ENCODE peak calls at places on chromosomes 3 and 15, in seven cellular contexts. One of them, this sample, is unnamed. For H3K36me3 and H3K27me3, the result is how much of the 10 kb centered on the place peaks cover.

GRCh38 chr15:100879461-100880138 is at the start of gene ALDH1A3:
- DNase-seq in esophagus muscularis mucosa: no peak
- DNase-seq in keratinocyte: no peak
- DNase-seq in pancreas: peak
- DNase-seq in heart right ventricle: peak
- DNase-seq in adrenal gland: no peak
- DNase-seq in ovary: no peak
- DNase-seq in this sample: peak

GRCh38 chr3:30331519-30331918 is 274.9 kb upstream of the TGFBR2 start:
- DNase-seq in esophagus muscularis mucosa: no peak
- DNase-seq in keratinocyte: no peak
- DNase-seq in pancreas: no peak
- DNase-seq in heart right ventricle: no peak
- DNase-seq in adrenal gland: no peak
- DNase-seq in ovary: no peak
- DNase-seq in this sample: no peak

GRCh38 chr3:153290278-153291015 is 128.4 kb downstream of the RAP2B start:
- DNase-seq in esophagus muscularis mucosa: no peak
- DNase-seq in keratinocyte: no peak
- DNase-seq in pancreas: no peak
- DNase-seq in heart right ventricle: no peak
- DNase-seq in adrenal gland: no peak
- DNase-seq in ovary: no peak
- DNase-seq in this sample: peak

GRCh38 chr15:86837631-86838030 is 758.0 kb downstream of the AGBL1 start:
- DNase-seq in esophagus muscularis mucosa: no peak
- DNase-seq in keratinocyte: no peak
- DNase-seq in pancreas: no peak
- DNase-seq in heart right ventricle: no peak
- DNase-seq in adrenal gland: no peak
- DNase-seq in ovary: no peak
- DNase-seq in this sample: no peak

GRCh38 chr3:25532763-25533162 is 104.7 kb downstream of the RARB start:
- DNase-seq in esophagus muscularis mucosa: no peak
- DNase-seq in keratinocyte: no peak
- DNase-seq in pancreas: no peak
- DNase-seq in heart right ventricle: no peak
- DNase-seq in adrenal gland: no peak
- DNase-seq in ovary: no peak
- DNase-seq in this sample: peak

GRCh38 chr3:88149146-88149515 is 628 bp upstream of the C3orf38 start:
- DNase-seq in esophagus muscularis mucosa: no peak
- DNase-seq in keratinocyte: no peak
- DNase-seq in pancreas: no peak
- DNase-seq in heart right ventricle: no peak
- DNase-seq in adrenal gland: no peak
- DNase-seq in ovary: no peak
- DNase-seq in this sample: peak

GRCh38 chr15:32733276-32733675 is 15.5 kb downstream of the GREM1 start:
- DNase-seq in esophagus muscularis mucosa: no peak
- DNase-seq in keratinocyte: no peak
- DNase-seq in pancreas: no peak
- DNase-seq in heart right ventricle: no peak
- DNase-seq in adrenal gland: no peak
- DNase-seq in ovary: no peak
- DNase-seq in this sample: no peak

GRCh38 chr3:175066617-175067415 is 207.7 kb downstream of the NAALADL2 start:
- DNase-seq in esophagus muscularis mucosa: no peak
- DNase-seq in keratinocyte: no peak
- DNase-seq in pancreas: no peak
- DNase-seq in heart right ventricle: no peak
- DNase-seq in adrenal gland: no peak
- DNase-seq in ovary: no peak
- DNase-seq in this sample: no peak

GRCh38 chr3:105559856-105560255 is 193.1 kb downstream of the ALCAM start:
- DNase-seq in esophagus muscularis mucosa: no peak
- DNase-seq in keratinocyte: no peak
- DNase-seq in pancreas: no peak
- DNase-seq in heart right ventricle: no peak
- DNase-seq in adrenal gland: no peak
- DNase-seq in ovary: no peak
- DNase-seq in this sample: no peak

GRCh38 chr3:70973558-70973957 is 610.0 kb downstream of the FOXP1 start:
- DNase-seq in esophagus muscularis mucosa: no peak
- DNase-seq in keratinocyte: no peak
- DNase-seq in pancreas: no peak
- DNase-seq in heart right ventricle: no peak
- DNase-seq in adrenal gland: no peak
- DNase-seq in ovary: no peak
- DNase-seq in this sample: peak

GRCh38 chr3:153503873-153504272 is 341.8 kb downstream of the RAP2B start:
- DNase-seq in esophagus muscularis mucosa: no peak
- DNase-seq in keratinocyte: no peak
- DNase-seq in pancreas: no peak
- DNase-seq in heart right ventricle: no peak
- DNase-seq in adrenal gland: no peak
- DNase-seq in ovary: no peak
- DNase-seq in this sample: peak

GRCh38 chr15:93037341-93038063 is 51.5 kb downstream of the RGMA start:
- DNase-seq in esophagus muscularis mucosa: no peak
- DNase-seq in keratinocyte: no peak
- DNase-seq in pancreas: peak
- DNase-seq in heart right ventricle: peak
- DNase-seq in adrenal gland: no peak
- DNase-seq in ovary: peak
- DNase-seq in this sample: peak

GRCh38 chr3:178320481-178321352 is 215.5 kb upstream of the KCNMB2 start:
- DNase-seq in esophagus muscularis mucosa: no peak
- DNase-seq in keratinocyte: no peak
- DNase-seq in pancreas: no peak
- DNase-seq in heart right ventricle: peak
- DNase-seq in adrenal gland: no peak
- DNase-seq in ovary: peak
- DNase-seq in this sample: peak

GRCh38 chr15:61835029-61835428 is 225.2 kb downstream of the VPS13C start:
- DNase-seq in esophagus muscularis mucosa: no peak
- DNase-seq in keratinocyte: no peak
- DNase-seq in pancreas: no peak
- DNase-seq in heart right ventricle: no peak
- DNase-seq in adrenal gland: no peak
- DNase-seq in ovary: no peak
- DNase-seq in this sample: no peak

GRCh38 chr3:60803812-60804211 is 447.4 kb downstream of the FHIT start:
- DNase-seq in esophagus muscularis mucosa: no peak
- DNase-seq in keratinocyte: no peak
- DNase-seq in pancreas: no peak
- DNase-seq in heart right ventricle: no peak
- DNase-seq in adrenal gland: no peak
- DNase-seq in ovary: no peak
- DNase-seq in this sample: no peak

GRCh38 chr15:43799945-43800285 is at the start of gene SERINC4:
- DNase-seq in esophagus muscularis mucosa: no peak
- DNase-seq in keratinocyte: no peak
- DNase-seq in pancreas: no peak
- DNase-seq in heart right ventricle: no peak
- DNase-seq in adrenal gland: no peak
- DNase-seq in ovary: no peak
- DNase-seq in this sample: no peak

GRCh38 chr3:62131620-62132019 is 241.7 kb downstream of the FEZF2 start:
- DNase-seq in esophagus muscularis mucosa: no peak
- DNase-seq in keratinocyte: no peak
- DNase-seq in pancreas: no peak
- DNase-seq in heart right ventricle: no peak
- DNase-seq in adrenal gland: no peak
- DNase-seq in ovary: no peak
- DNase-seq in this sample: peak

GRCh38 chr15:80415331-80415730 is 11.1 kb downstream of the ARNT2 start:
- DNase-seq in esophagus muscularis mucosa: no peak
- DNase-seq in keratinocyte: no peak
- DNase-seq in pancreas: no peak
- DNase-seq in heart right ventricle: no peak
- DNase-seq in adrenal gland: no peak
- DNase-seq in ovary: no peak
- DNase-seq in this sample: no peak

GRCh38 chr3:26624209-26624775 is 1.7 kb downstream of the LRRC3B start:
- DNase-seq in esophagus muscularis mucosa: no peak
- DNase-seq in keratinocyte: no peak
- DNase-seq in pancreas: no peak
- DNase-seq in heart right ventricle: no peak
- DNase-seq in adrenal gland: no peak
- DNase-seq in ovary: no peak
- DNase-seq in this sample: no peak

GRCh38 chr3:26623409-26624208 is 1.0 kb downstream of the LRRC3B start:
- DNase-seq in esophagus muscularis mucosa: no peak
- DNase-seq in keratinocyte: no peak
- DNase-seq in pancreas: no peak
- DNase-seq in heart right ventricle: no peak
- DNase-seq in adrenal gland: no peak
- DNase-seq in ovary: no peak
- DNase-seq in this sample: no peak

GRCh38 chr3:26621176-26621575 is 1.4 kb upstream of the LRRC3B start:
- DNase-seq in esophagus muscularis mucosa: no peak
- DNase-seq in keratinocyte: no peak
- DNase-seq in pancreas: no peak
- DNase-seq in heart right ventricle: no peak
- DNase-seq in adrenal gland: no peak
- DNase-seq in ovary: no peak
- DNase-seq in this sample: no peak

GRCh38 chr3:26621891-26622633 is 510 bp upstream of the LRRC3B start:
- DNase-seq in esophagus muscularis mucosa: no peak
- DNase-seq in keratinocyte: no peak
- DNase-seq in pancreas: no peak
- DNase-seq in heart right ventricle: no peak
- DNase-seq in adrenal gland: no peak
- DNase-seq in ovary: no peak
- DNase-seq in this sample: no peak

DNA sequence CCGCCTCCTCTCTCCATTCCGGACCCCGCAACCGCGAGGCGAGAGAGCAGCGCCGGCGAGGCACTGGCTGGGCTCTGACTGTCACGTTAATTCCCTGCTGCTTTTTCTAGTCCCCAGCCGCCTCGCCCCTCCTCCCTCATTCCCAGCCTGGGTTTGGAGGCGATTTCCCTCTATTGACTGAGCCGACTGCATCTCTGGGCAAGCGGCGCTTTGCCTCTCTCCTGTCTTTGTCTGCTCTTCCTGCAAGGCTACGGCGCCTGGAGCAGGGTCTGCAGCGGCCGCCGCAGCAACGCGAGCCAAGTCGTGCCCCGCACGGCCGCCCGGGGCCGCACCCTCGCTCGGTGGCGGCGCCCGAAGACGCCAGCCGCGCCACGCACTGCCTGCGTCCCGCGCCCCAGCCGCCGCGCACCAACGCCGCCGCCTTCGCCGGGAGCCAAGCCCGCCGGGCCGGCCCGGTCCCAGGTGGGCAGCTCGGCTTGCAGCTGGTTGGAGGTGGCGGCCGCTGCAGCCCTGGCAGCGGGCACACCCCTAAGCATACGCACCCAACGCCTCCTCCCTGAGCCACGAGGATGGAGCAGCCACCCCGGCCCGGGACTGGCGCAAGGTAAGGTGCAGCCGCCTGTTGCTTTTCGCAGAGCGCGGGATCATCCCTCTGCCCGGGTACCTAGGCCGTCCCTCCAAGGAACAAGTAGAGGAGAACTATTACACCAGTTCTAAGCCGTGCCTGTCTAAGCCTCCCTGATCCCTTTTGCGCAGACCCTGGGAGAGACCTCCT is at the start of gene LRRC3B:
- DNase-seq in esophagus muscularis mucosa: no peak
- DNase-seq in keratinocyte: no peak
- DNase-seq in pancreas: peak
- DNase-seq in heart right ventricle: no peak
- DNase-seq in adrenal gland: no peak
- DNase-seq in ovary: no peak
- DNase-seq in this sample: no peak
- H3K4me3 ChIP-seq in esophagus muscularis mucosa: peak
- H3K4me3 ChIP-seq in keratinocyte: no peak
- H3K4me3 ChIP-seq in pancreas: no peak
- H3K4me3 ChIP-seq in heart right ventricle: peak
- H3K4me3 ChIP-seq in adrenal gland: no peak
- H3K4me3 ChIP-seq in ovary: peak
- H3K4me3 ChIP-seq in this sample: no peak

GRCh38 chr3:45677045-45677436 is 12.2 kb upstream of the SACM1L start:
- DNase-seq in esophagus muscularis mucosa: no peak
- DNase-seq in keratinocyte: peak
- DNase-seq in pancreas: no peak
- DNase-seq in heart right ventricle: peak
- DNase-seq in adrenal gland: peak
- DNase-seq in ovary: peak
- DNase-seq in this sample: peak
- H3K36me3 ChIP-seq in esophagus muscularis mucosa: half or more
- H3K36me3 ChIP-seq in keratinocyte: under half
- H3K36me3 ChIP-seq in pancreas: under half
- H3K36me3 ChIP-seq in heart right ventricle: under half
- H3K36me3 ChIP-seq in adrenal gland: under half
- H3K36me3 ChIP-seq in ovary: under half
- H3K36me3 ChIP-seq in this sample: under half

GRCh38 chr15:29344474-29344873 is 74.9 kb upstream of the NSMCE3 start:
- DNase-seq in esophagus muscularis mucosa: no peak
- DNase-seq in keratinocyte: no peak
- DNase-seq in pancreas: no peak
- DNase-seq in heart right ventricle: no peak
- DNase-seq in adrenal gland: no peak
- DNase-seq in ovary: no peak
- DNase-seq in this sample: no peak
- H3K27me3 ChIP-seq in esophagus muscularis mucosa: under half
- H3K27me3 ChIP-seq in keratinocyte: under half
- H3K27me3 ChIP-seq in pancreas: under half
- H3K27me3 ChIP-seq in heart right ventricle: under half
- H3K27me3 ChIP-seq in adrenal gland: under half
- H3K27me3 ChIP-seq in ovary: under half
- H3K27me3 ChIP-seq in this sample: under half

DNA sequence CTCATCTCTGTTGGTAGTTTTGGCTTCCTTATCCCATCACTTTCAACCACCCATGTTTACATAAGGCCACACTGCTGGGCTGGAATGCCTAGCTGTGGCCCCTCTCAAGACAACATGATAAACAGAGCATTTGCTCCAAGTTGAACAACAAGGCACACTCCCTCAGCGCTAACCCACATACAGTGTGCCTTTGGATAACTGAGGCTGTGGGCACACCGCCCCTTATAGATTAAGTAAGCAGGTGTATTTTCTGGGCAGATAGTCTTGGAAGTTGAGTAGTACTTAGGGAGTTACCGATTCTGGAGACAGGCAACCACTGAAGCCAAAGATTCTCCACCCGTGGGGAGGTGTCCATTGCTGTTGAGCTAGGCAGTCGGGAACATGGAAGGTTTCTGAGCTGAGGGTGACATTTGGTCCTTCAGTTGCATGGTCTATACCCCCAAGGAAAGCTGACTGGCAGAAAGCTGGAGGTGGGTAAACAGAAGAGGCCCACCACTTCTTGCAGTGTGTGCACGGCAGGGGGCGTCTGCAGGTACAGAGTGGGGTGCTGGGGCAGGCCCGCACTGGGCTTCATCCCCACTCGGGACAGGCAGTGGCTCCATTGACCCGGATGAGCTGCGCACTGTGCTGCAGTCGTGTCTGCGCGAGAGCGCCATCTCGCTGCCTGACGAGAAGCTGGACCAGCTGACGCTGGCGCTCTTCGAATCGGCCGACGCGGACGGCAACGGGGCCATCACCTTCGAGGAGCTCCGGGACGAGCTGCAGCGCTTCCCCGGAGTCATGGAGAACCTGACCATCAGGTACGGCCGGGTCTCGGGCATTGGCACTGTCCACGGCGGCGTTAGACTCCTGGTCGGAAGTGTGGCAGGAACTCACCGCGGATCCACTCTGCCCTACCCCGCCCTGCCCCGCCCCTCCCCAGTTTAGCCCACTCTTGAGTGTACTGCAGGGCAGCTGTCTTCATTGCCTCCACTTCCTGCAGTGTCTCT is 16.8 kb downstream of the NOX5 start:
- DNase-seq in esophagus muscularis mucosa: peak
- DNase-seq in keratinocyte: no peak
- DNase-seq in pancreas: peak
- DNase-seq in heart right ventricle: peak
- DNase-seq in adrenal gland: peak
- DNase-seq in ovary: peak
- DNase-seq in this sample: peak
- H3K4me3 ChIP-seq in esophagus muscularis mucosa: peak
- H3K4me3 ChIP-seq in keratinocyte: peak
- H3K4me3 ChIP-seq in pancreas: no peak
- H3K4me3 ChIP-seq in heart right ventricle: peak
- H3K4me3 ChIP-seq in adrenal gland: no peak
- H3K4me3 ChIP-seq in ovary: no peak
- H3K4me3 ChIP-seq in this sample: peak